ENCODE peak calls at places on chromosomes 1 and 21, in nine cellular contexts. O, R, N, Z, P, H, G, S and K are unnamed samples.

GRCh38 chr21:39788383-39788782 is 43.4 kb downstream of the IGSF5 start:
- DNase-seq in O (peak), R (peak), N (peak), Z (peak), P (peak), H (peak), G (peak), S (peak), K (peak)

GRCh38 chr21:37659874-37660273 is 256.4 kb downstream of the KCNJ6 start:
- DNase-seq in O (no peak), R (no peak), N (no peak), Z (no peak), P (no peak), H (no peak), G (no peak), S (no peak), K (no peak)

GRCh38 chr1:65722461-65722860 is 70.2 kb upstream of the PDE4B start:
- DNase-seq in O (no peak), R (no peak), N (no peak), Z (no peak), P (no peak), H (no peak), G (no peak), S (no peak), K (no peak)

GRCh38 chr1:61254629-61255323 is 172.4 kb downstream of the NFIA start:
- DNase-seq in O (peak), R (peak), N (peak), Z (no peak), P (no peak), H (peak), G (no peak), S (no peak), K (peak)

GRCh38 chr1:22341791-22342605 is 109.7 kb upstream of the ZBTB40 start:
- DNase-seq in O (no peak), R (peak), N (no peak), Z (no peak), P (no peak), H (peak), G (peak), S (no peak), K (no peak)

GRCh38 chr21:39529026-39529425 is 77.3 kb downstream of the SH3BGR start:
- DNase-seq in O (no peak), R (no peak), N (no peak), Z (no peak), P (no peak), H (no peak), G (no peak), S (no peak), K (no peak)

GRCh38 chr1:184649500-184649899 is 105.2 kb downstream of the EDEM3 start:
- DNase-seq in O (no peak), R (no peak), N (no peak), Z (no peak), P (no peak), H (no peak), G (no peak), S (no peak), K (no peak)

GRCh38 chr1:212814548-212814947 is 22.9 kb downstream of the TATDN3 start:
- DNase-seq in O (no peak), R (peak), N (no peak), Z (no peak), P (no peak), H (no peak), G (no peak), S (no peak), K (no peak)

GRCh38 chr21:31656199-31657095 is 3.0 kb upstream of the SOD1 start:
- DNase-seq in O (no peak), R (no peak), N (no peak), Z (no peak), P (no peak), H (no peak), G (no peak), S (no peak), K (no peak)

GRCh38 chr21:44497641-44498243 is 42.3 kb downstream of the KRTAP10-1 start:
- DNase-seq in O (peak), R (peak), N (peak), Z (no peak), P (no peak), H (no peak), G (no peak), S (no peak), K (no peak)

GRCh38 chr1:213389061-213389581 is 338.1 kb downstream of the RPS6KC1 start:
- DNase-seq in O (no peak), R (no peak), N (no peak), Z (no peak), P (no peak), H (no peak), G (no peak), S (no peak), K (no peak)

GRCh38 chr1:174160109-174160473 is 771 bp downstream of the RABGAP1L start:
- DNase-seq in O (peak), R (peak), N (peak), Z (peak), P (peak), H (peak), G (peak), S (peak), K (peak)

GRCh38 chr1:145720878-145721671 is 1.8 kb downstream of the CD160 start:
- DNase-seq in O (peak), R (peak), N (peak), Z (peak), P (peak), H (peak), G (peak), S (peak), K (peak)
- TF ChIP-seq POLR2A in O (no peak), R (no peak), N (no peak), Z (no peak), P (no peak), H (no peak), G (no peak), S (no peak), K (no peak)

GRCh38 chr1:242004751-242005495 is 6.0 kb upstream of the MAP1LC3C start:
- DNase-seq in O (no peak), R (no peak), N (no peak), Z (no peak), P (no peak), H (no peak), G (no peak), S (no peak), K (no peak)

GRCh38 chr1:242008788-242009500 is 10.0 kb upstream of the MAP1LC3C start:
- DNase-seq in O (no peak), R (no peak), N (peak), Z (no peak), P (no peak), H (no peak), G (no peak), S (no peak), K (no peak)

GRCh38 chr1:242002528-242002927 is 3.6 kb upstream of the MAP1LC3C start:
- DNase-seq in O (no peak), R (no peak), N (no peak), Z (no peak), P (no peak), H (no peak), G (no peak), S (no peak), K (no peak)

GRCh38 chr1:242002072-242002471 is 3.2 kb upstream of the MAP1LC3C start:
- DNase-seq in O (no peak), R (no peak), N (no peak), Z (no peak), P (no peak), H (no peak), G (no peak), S (no peak), K (no peak)

DNA sequence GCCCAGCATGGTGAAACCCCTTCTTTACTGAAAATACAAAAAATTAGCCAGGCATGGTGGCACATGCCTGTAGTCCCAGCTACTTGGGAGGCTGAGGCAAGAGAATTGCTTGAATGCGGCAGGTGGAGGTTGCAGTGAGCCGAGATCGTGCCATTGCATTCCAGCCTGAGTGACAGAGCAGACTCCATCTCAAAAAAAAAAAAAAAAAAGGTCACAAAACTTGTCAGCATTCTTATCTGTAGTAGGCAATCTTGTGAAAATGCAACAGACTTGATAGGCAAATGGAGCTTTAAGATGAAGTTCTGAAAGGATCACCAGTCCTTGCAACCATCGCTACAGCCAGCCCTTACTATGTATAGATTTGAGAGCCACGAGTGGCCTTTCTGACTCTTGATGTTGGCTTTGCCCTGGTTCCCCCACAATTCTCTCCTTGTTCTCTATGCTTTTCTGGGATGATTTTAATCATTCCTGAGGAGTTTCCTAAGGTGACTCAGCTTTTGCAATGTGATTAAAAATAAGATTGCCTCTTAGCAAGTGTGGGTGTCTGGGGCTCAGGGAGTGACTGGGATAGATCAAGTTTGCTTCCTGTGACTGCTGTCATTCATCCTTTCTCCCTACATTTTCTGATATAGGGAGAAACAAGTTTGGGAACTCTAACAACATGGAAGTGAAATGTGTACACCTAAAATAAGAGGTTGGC is 7.1 kb upstream of the MAP1LC3C start:
- DNase-seq in O (no peak), R (no peak), N (no peak), Z (no peak), P (no peak), H (no peak), G (no peak), S (no peak), K (no peak)
- TF ChIP-seq CTCF in O (no peak), R (no peak), N (no peak), Z (no peak), P (no peak), H (no peak), G (no peak), S (no peak), K (no peak)

GRCh38 chr1:172143384-172144025 is 277.0 kb upstream of the C1orf105 start:
- DNase-seq in O (no peak), R (no peak), N (no peak), Z (no peak), P (no peak), H (no peak), G (no peak), S (no peak), K (peak)

GRCh38 chr1:172145231-172145651 is 275.2 kb upstream of the C1orf105 start:
- DNase-seq in O (no peak), R (no peak), N (no peak), Z (no peak), P (no peak), H (no peak), G (no peak), S (no peak), K (no peak)

GRCh38 chr1:172145656-172146055 is 274.8 kb upstream of the C1orf105 start:
- DNase-seq in O (no peak), R (no peak), N (no peak), Z (no peak), P (no peak), H (no peak), G (no peak), S (no peak), K (no peak)

GRCh38 chr1:172146149-172146850 is 274.2 kb upstream of the C1orf105 start:
- DNase-seq in O (no peak), R (no peak), N (no peak), Z (no peak), P (no peak), H (no peak), G (no peak), S (no peak), K (no peak)

GRCh38 chr1:172144445-172145060 is 275.9 kb upstream of the C1orf105 start:
- DNase-seq in O (no peak), R (peak), N (peak), Z (peak), P (peak), H (peak), G (peak), S (peak), K (peak)
- TF ChIP-seq POLR2A in O (no peak), R (no peak), N (no peak), Z (no peak), P (peak), H (peak), G (no peak), S (peak), K (peak)

GRCh38 chr1:198106007-198106406 is 50.8 kb upstream of the NEK7 start:
- DNase-seq in O (no peak), R (no peak), N (no peak), Z (no peak), P (no peak), H (no peak), G (no peak), S (no peak), K (no peak)
- TF ChIP-seq CTCF in O (no peak), R (no peak), N (no peak), Z (no peak), P (no peak), H (no peak), G (no peak), S (no peak), K (no peak)

DNA sequence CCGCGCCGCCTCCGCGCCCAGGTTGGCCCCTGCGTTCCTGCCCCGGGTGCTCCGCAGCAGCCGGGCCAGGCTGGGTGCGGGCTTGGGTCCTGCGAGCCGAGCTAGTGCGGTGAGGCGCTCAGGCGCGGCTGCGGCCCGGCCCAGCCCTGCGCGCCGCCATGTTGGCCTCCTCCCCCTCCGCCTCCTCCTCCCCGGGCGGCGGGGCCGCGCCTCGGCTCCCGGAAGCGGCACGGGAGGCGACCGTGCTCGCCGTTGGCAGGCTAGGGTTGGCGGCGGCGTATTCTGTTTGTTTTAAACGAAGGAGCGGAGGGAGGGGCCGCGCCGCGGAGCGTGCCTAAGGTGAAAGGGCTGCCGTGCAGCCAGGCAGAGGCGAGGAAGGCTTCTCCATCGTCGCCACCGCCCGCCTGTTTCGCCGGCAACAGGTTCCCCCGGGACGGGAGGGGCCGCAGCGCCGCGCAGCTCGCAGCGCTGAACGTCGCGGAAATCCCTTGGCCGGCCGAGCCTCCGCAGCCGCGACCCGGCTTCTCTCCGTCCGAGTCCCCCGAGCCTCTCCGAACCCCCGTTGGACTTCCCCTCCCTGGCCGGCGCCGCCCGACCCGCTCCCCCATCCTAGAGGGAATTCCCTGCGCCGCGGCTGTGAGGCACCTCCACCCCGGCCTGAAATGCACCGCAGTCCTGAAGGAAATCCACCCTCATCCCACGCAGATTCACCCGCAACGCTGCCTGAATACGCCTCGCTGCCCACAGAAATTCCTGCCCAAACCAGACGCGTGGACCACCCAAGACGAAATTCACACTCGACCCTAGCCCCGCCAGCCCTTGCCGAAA is at the start of gene USP24:
- DNase-seq in O (peak), R (peak), N (peak), Z (peak), P (peak), H (peak), G (peak), S (peak), K (peak)
- TF ChIP-seq POLR2A in O (peak), R (peak), N (no peak), Z (no peak), P (peak), H (peak), G (peak), S (peak), K (no peak)